ENCODE peak calls at places on chromosomes 13 and 19, in nine cellular contexts. Q is heart right ventricle, L is WTC11, X is AG10803, N is Calu3, W is AG04449, C is upper lobe of right lung, S is activated B cell treated with CpG ODN at 0.5 μM for 24 hours, Z is AG09319. T is an unnamed sample.

GRCh38 chr13:39835253-39835652 is 179.8 kb downstream of the COG6 start:
- DNase-seq in Q (no peak), L (no peak), X (no peak), N (no peak), W (no peak), C (no peak), S (no peak), Z (no peak), T (no peak)

GRCh38 chr13:76043882-76044281 is 407.8 kb downstream of the LMO7 start:
- DNase-seq in Q (no peak), L (no peak), X (no peak), N (no peak), W (no peak), C (no peak), S (no peak), Z (no peak), T (no peak)

GRCh38 chr13:31209172-31209818 is 9.5 kb downstream of the B3GLCT start:
- DNase-seq in Q (peak; percentile 80), L (no peak), X (peak; percentile 58), N (no peak), W (no peak), C (no peak), S (no peak), Z (no peak), T (no peak)

GRCh38 chr13:98315466-98315865 is 138.4 kb upstream of the RNF113B start:
- DNase-seq in Q (no peak), L (no peak), X (peak; percentile 75), N (no peak), W (no peak), C (no peak), S (no peak), Z (no peak), T (no peak)

GRCh38 chr13:23578411-23579071 is 8.3 kb downstream of the TNFRSF19 start:
- DNase-seq in Q (peak; percentile 77), L (peak; percentile 75), X (peak; percentile 73), N (peak; percentile 78), W (no peak), C (peak; percentile 92), S (peak; percentile 54), Z (peak; percentile 25), T (peak; percentile 51)

GRCh38 chr19:41682437-41682836 is 5.6 kb downstream of the CEACAM7 start:
- DNase-seq in Q (no peak), L (no peak), X (no peak), N (peak; percentile 32), W (no peak), C (no peak), S (no peak), Z (no peak), T (no peak)

GRCh38 chr19:56405062-56405461 is 930 bp downstream of the ZNF583 start:
- DNase-seq in Q (no peak), L (no peak), X (no peak), N (no peak), W (no peak), C (no peak), S (no peak), Z (no peak), T (no peak)

GRCh38 chr13:102484329-102484728 is 82.5 kb upstream of the FGF14 start:
- DNase-seq in Q (no peak), L (no peak), X (no peak), N (no peak), W (no peak), C (no peak), S (no peak), Z (no peak), T (no peak)

GRCh38 chr13:82717249-82717648 is 1165.0 kb downstream of the SLITRK1 start:
- DNase-seq in Q (no peak), L (no peak), X (peak; percentile 64), N (no peak), W (no peak), C (no peak), S (no peak), Z (no peak), T (no peak)

GRCh38 chr19:16386619-16387240 is 62.1 kb downstream of the KLF2 start:
- DNase-seq in Q (no peak), L (peak; percentile 57), X (peak; percentile 67), N (peak; percentile 36), W (peak; percentile 10), C (no peak), S (no peak), Z (peak; percentile 16), T (peak; percentile 48)

GRCh38 chr19:35468637-35469036 is 20.6 kb downstream of the FFAR2 start:
- DNase-seq in Q (peak; percentile 18), L (peak; percentile 60), X (peak; percentile 25), N (peak; percentile 70), W (peak; percentile 2), C (peak; percentile 74), S (peak; percentile 51), Z (no peak), T (no peak)

GRCh38 chr19:46704379-46705076 is 12.4 kb downstream of the PRKD2 start:
- DNase-seq in Q (peak; percentile 74), L (peak; percentile 96), X (peak; percentile 33), N (peak; percentile 50), W (no peak), C (peak; percentile 90), S (peak; percentile 86), Z (no peak), T (peak; percentile 83)

GRCh38 chr19:40249201-40249600 is 22.7 kb upstream of the CCNP start:
- DNase-seq in Q (no peak), L (no peak), X (no peak), N (no peak), W (no peak), C (no peak), S (no peak), Z (no peak), T (no peak)

GRCh38 chr13:52686381-52686780 is 33.7 kb downstream of the SUGT1 start:
- DNase-seq in Q (no peak), L (no peak), X (no peak), N (no peak), W (no peak), C (no peak), S (no peak), Z (no peak), T (no peak)

GRCh38 chr13:53250272-53250875 is 221.8 kb downstream of the OLFM4 start:
- DNase-seq in Q (peak; percentile 13), L (no peak), X (peak; percentile 75), N (peak; percentile 44), W (peak; percentile 34), C (no peak), S (no peak), Z (peak; percentile 28), T (peak; percentile 46)

GRCh38 chr13:85497652-85498051 is 301.6 kb downstream of the SLITRK6 start:
- DNase-seq in Q (no peak), L (no peak), X (peak; percentile 83), N (peak; percentile 34), W (peak; percentile 97), C (no peak), S (no peak), Z (peak; percentile 82), T (no peak)

GRCh38 chr13:61413572-61413971 is 2.1 kb downstream of the PCDH20 start:
- DNase-seq in Q (no peak), L (peak; percentile 28), X (no peak), N (no peak), W (no peak), C (peak; percentile 60), S (no peak), Z (no peak), T (no peak)

GRCh38 chr19:12647047-12647446 is 19.5 kb downstream of the MAN2B1 start:
- DNase-seq in Q (no peak), L (no peak), X (no peak), N (no peak), W (no peak), C (no peak), S (no peak), Z (no peak), T (no peak)

GRCh38 chr19:6772028-6772865 is at the start of gene VAV1:
- DNase-seq in Q (peak; percentile 32), L (peak; percentile 30), X (no peak), N (no peak), W (no peak), C (peak; percentile 89), S (peak; percentile 71), Z (no peak), T (no peak)
- TF ChIP-seq CTCF in Q (no peak), L (no peak), X (no peak), N (no peak), W (no peak), C (peak; percentile 15), S (no peak), Z (no peak), T (no peak)

GRCh38 chr19:28213476-28214082 is 999.4 kb downstream of the UQCRFS1 start:
- DNase-seq in Q (no peak), L (no peak), X (peak; percentile 7), N (no peak), W (no peak), C (no peak), S (no peak), Z (no peak), T (no peak)
- TF ChIP-seq CTCF in Q (no peak), L (no peak), X (no peak), N (no peak), W (no peak), C (no peak), S (no peak), Z (no peak), T (no peak)

DNA sequence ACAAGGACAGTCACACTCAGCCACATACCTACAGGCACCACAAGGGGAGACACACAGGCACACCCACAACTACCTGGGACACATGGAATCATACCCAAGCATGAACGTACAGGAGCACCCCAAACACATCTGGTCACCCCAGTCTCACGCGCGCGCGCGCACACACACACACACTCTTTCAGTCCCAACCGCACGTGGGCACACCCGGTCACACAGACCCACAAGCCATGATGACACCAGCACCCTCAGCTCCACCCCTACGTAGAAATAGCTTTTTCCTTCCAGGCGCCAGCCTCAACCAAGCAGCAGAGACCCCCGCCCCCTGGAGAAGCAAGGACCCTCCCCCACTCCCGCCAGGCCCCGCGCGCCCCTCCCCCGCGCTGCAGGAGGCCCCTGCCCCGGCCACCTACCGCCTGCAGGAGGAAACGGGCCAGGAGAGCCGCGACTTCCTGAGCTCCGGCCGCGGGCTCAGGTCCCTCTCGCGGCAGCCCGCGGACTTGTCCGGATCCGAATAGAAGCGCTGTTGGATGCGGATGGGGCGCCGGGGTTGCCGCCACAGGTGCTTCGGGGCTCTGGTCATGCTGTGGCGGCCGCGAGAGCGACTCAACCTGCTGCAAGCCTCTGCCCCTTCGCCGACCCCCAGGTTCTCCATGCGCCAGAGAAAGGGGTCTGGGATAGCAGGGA is 6.4 kb upstream of the PDE4C start:
- DNase-seq in Q (no peak), L (peak; percentile 81), X (no peak), N (peak; percentile 30), W (no peak), C (no peak), S (no peak), Z (no peak), T (no peak)
- TF ChIP-seq CTCF in Q (no peak), L (no peak), X (no peak), N (no peak), W (no peak), C (no peak), S (no peak), Z (no peak), T (peak; percentile 43)

DNA sequence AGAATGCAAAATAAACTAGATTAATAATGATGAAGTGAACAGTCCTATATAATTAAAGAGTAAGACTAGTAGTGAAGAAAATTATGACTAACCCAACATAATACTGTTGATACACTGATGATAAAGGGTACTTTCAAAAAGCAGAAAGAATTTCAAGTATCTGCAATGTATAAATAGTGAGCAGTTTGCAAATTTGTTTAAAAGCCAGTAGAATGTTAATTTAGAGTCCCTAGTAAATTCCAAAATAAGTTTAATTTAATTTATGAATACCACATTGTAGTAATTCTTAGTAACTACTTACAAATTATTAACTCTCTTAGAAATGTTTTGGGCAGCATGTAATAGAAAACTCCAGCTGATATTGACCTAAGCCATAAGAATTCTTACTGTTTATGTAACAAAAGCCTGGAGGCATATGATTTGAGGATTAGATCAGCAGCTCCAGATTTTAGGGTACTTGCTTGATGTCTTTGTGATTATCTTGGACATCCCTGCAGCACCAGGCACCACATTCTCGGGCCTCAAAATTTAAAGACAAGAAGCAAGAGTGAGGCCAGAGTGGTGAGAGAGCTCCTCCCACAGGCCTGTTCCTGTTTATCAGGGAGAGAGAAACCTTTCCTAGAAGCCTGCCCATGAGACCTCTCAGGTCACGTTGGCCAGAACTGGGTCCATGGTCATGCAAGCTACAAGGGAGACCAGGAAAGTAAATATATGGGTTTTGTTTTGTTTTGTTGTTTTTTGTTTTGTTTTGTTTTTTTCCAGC is 67.6 kb upstream of the TDRD3 start:
- DNase-seq in Q (no peak), L (peak; percentile 71), X (peak; percentile 17), N (peak; percentile 19), W (no peak), C (peak; percentile 64), S (no peak), Z (peak; percentile 11), T (peak; percentile 12)
- TF ChIP-seq CTCF in Q (no peak), L (peak; percentile 46), X (peak; percentile 50), N (no peak), W (peak; percentile 36), C (peak; percentile 42), S (no peak), Z (peak; percentile 48), T (peak; percentile 65)